ENCODE peak calls at places on chromosomes 6 and 20, in five cellular contexts. E is NCI-H1092, I is MCF 10A, J is AG10803, F is naive B cell. O is an unnamed sample.

GRCh38 chr20:19249515-19249914 is 37.1 kb downstream of the SLC24A3 start:
- DNase-seq in F (no peak), I (peak), J (no peak), E (no peak), O (no peak)

GRCh38 chr6:110672122-110672521 is 143.1 kb downstream of the CDK19 start:
- DNase-seq in F (no peak), I (no peak), E (no peak), J (no peak), O (no peak)

GRCh38 chr6:149457316-149457884 is 27.4 kb downstream of the ZC3H12D start:
- DNase-seq in J (no peak), I (no peak), E (no peak), F (no peak), O (no peak)

GRCh38 chr20:13243826-13244376 is 22.8 kb downstream of the ISM1 start:
- DNase-seq in I (peak), J (peak), E (no peak), F (no peak), O (no peak)

GRCh38 chr20:36501367-36502006 is 39.8 kb upstream of the MYL9 start:
- DNase-seq in I (no peak), F (no peak), J (no peak), E (no peak), O (no peak)

GRCh38 chr6:138461647-138462046 is 37.6 kb downstream of the NHSL1 start:
- DNase-seq in I (no peak), E (no peak), J (no peak), F (no peak), O (no peak)

GRCh38 chr20:47487175-47487917 is 14.3 kb upstream of the NCOA3 start:
- DNase-seq in F (peak), I (no peak), E (no peak), J (no peak), O (peak)

GRCh38 chr6:43934183-43934802 is 164.3 kb downstream of the VEGFA start:
- DNase-seq in F (no peak), I (no peak), J (no peak), E (no peak), O (no peak)

GRCh38 chr6:137341721-137342195 is 122.6 kb upstream of the IFNGR1 start:
- DNase-seq in J (peak), F (peak), I (peak), E (peak), O (peak)

GRCh38 chr6:113697642-113698410 is 159.3 kb upstream of the MARCKS start:
- DNase-seq in F (no peak), J (peak), I (peak), E (no peak), O (no peak)

GRCh38 chr20:44990425-44990824 is 24.1 kb downstream of the STK4 start:
- DNase-seq in I (no peak), F (no peak), J (peak), E (no peak), O (no peak)

GRCh38 chr20:38726849-38727601 is 2.7 kb downstream of the SLC32A1 start:
- DNase-seq in J (no peak), F (peak), E (no peak), I (no peak), O (peak)

O was measured in GM12892.